ENCODE peak calls at places on chromosomes 12 and 14, in nine cellular contexts. M is ovary; S is RWPE1; Y is stimulated activated CD4-positive, alpha-beta T cell treated with anti-CD3 and anti-CD28 coated beads, Interleukin-1b, Interleukin-23, amount 100 ng/mL, for 1 hour; X is colonic mucosa; L is endothelial cell; R is frontal cortex; I is activated naive CD8-positive, alpha-beta T cell treated with anti-CD3 and anti-CD28 coated beads, Interleukin-2, amount 50 U/mL, for 24 hours; A is epithelial cell of prostate. P is an unnamed sample.
A peak's percentile ranks its signal among the peaks of the same experiment; 100 is the strongest.

GRCh38 chr14:55198749-55199148 is 7.4 kb upstream of the DLGAP5 start:
- DNase-seq in Y (no peak), M (no peak), A (no peak), L (no peak), S (no peak), X (no peak), I (no peak), R (no peak), P (no peak)

GRCh38 chr12:80763874-80764273 is 47.2 kb downstream of the MYF5 start:
- DNase-seq in I (no peak), A (no peak), X (no peak), Y (no peak), S (no peak), R (no peak), M (no peak), L (peak; percentile 34), P (no peak)

GRCh38 chr12:5258498-5258897 is 173.4 kb upstream of the NTF3 start:
- DNase-seq in R (no peak), Y (no peak), A (peak; percentile 73), L (no peak), S (no peak), X (peak; percentile 22), I (no peak), M (no peak), P (no peak)

GRCh38 chr12:1830981-1831930 is 10.9 kb downstream of the LRTM2 start:
- DNase-seq in R (peak; percentile 41), M (peak; percentile 41), S (peak; percentile 70), X (no peak), A (peak; percentile 26), I (peak; percentile 25), L (peak; percentile 79), Y (no peak), P (peak; percentile 4)

GRCh38 chr12:1908758-1909157 is 9.7 kb downstream of the CACNA2D4 start:
- DNase-seq in Y (no peak), R (peak; percentile 5), I (no peak), M (no peak), A (no peak), L (no peak), S (no peak), X (no peak), P (no peak)

GRCh38 chr12:11461433-11461832 is 66.1 kb upstream of the PRB2 start:
- DNase-seq in I (no peak), S (no peak), L (no peak), M (no peak), R (no peak), Y (no peak), A (no peak), X (no peak), P (no peak)

GRCh38 chr12:113978080-113978479 is 12.0 kb upstream of the RBM19 start:
- DNase-seq in R (no peak), L (no peak), Y (no peak), I (no peak), S (no peak), X (no peak), M (no peak), A (no peak), P (no peak)

GRCh38 chr12:114480309-114481199 is 74.6 kb upstream of the TBX5 start:
- DNase-seq in X (no peak), I (no peak), L (no peak), S (peak; percentile 9), A (no peak), Y (no peak), R (no peak), M (no peak), P (no peak)

GRCh38 chr14:55446833-55447232 is 6.4 kb upstream of the TBPL2 start:
- DNase-seq in I (no peak), R (no peak), Y (no peak), A (no peak), S (peak; percentile 65), L (no peak), M (no peak), X (no peak), P (no peak)

GRCh38 chr12:59940676-59941342 is 345.0 kb downstream of the SLC16A7 start:
- DNase-seq in L (no peak), Y (no peak), A (no peak), R (no peak), X (no peak), S (no peak), I (no peak), M (no peak), P (no peak)

GRCh38 chr14:20278414-20278813 is 27.3 kb downstream of the TTC5 start:
- DNase-seq in Y (no peak), I (peak; percentile 6), S (peak; percentile 9), X (no peak), L (no peak), M (peak; percentile 31), R (no peak), A (no peak), P (no peak)

GRCh38 chr12:117360551-117361311 is 695 bp downstream of the NOS1 start:
- DNase-seq in S (no peak), X (no peak), M (no peak), A (no peak), Y (no peak), L (peak; percentile 18), I (no peak), R (no peak), P (peak; percentile 28)

GRCh38 chr12:106724934-106725333 is 49.5 kb upstream of the RIC8B start:
- DNase-seq in I (no peak), M (no peak), S (no peak), A (no peak), Y (no peak), R (no peak), X (no peak), L (no peak), P (no peak)

GRCh38 chr12:50102186-50102585 is 1.6 kb upstream of the GPD1 start:
- DNase-seq in X (no peak), M (no peak), S (no peak), Y (no peak), I (no peak), R (no peak), L (no peak), A (no peak), P (no peak)

GRCh38 chr12:7439579-7440505 is 4.1 kb downstream of the CD163L1 start:
- DNase-seq in S (peak; percentile 18), L (peak; percentile 64), I (peak; percentile 34), X (peak; percentile 57), R (no peak), Y (no peak), M (no peak), A (no peak), P (peak; percentile 83)

GRCh38 chr14:98950356-98950895 is 321.6 kb downstream of the BCL11B start:
- DNase-seq in S (no peak), Y (no peak), L (no peak), I (no peak), R (no peak), X (no peak), M (no peak), A (no peak), P (no peak)

GRCh38 chr12:63792333-63792732 is 12.6 kb downstream of the RXYLT1 start:
- DNase-seq in M (no peak), S (no peak), L (no peak), Y (no peak), X (no peak), A (no peak), R (no peak), I (no peak), P (no peak)

GRCh38 chr12:118360785-118361404 is 11.8 kb downstream of the TAOK3 start:
- DNase-seq in I (no peak), S (peak; percentile 59), M (no peak), A (no peak), Y (no peak), L (no peak), X (no peak), R (no peak), P (no peak)

GRCh38 chr14:60002819-60003492 is 83.0 kb downstream of the LRRC9 start:
- DNase-seq in S (no peak), I (no peak), R (no peak), Y (no peak), M (peak; percentile 23), A (no peak), L (no peak), X (no peak), P (peak; percentile 39)

GRCh38 chr12:46942579-46942978 is 116.8 kb upstream of the SLC38A4 start:
- DNase-seq in L (no peak), R (no peak), I (no peak), M (no peak), A (no peak), Y (no peak), X (no peak), S (peak; percentile 59), P (no peak)

GRCh38 chr12:93022603-93023340 is 93.7 kb upstream of the EEA1 start:
- DNase-seq in A (no peak), R (no peak), L (no peak), X (no peak), S (no peak), Y (no peak), M (no peak), I (no peak), P (no peak)

GRCh38 chr14:38959021-38959420 is 144.0 kb downstream of the SEC23A start:
- DNase-seq in Y (no peak), M (no peak), S (no peak), L (no peak), X (no peak), I (no peak), A (no peak), R (no peak), P (no peak)

GRCh38 chr12:106760184-106760531 is 14.3 kb upstream of the RIC8B start:
- DNase-seq in A (no peak), I (no peak), L (no peak), R (no peak), Y (no peak), M (no peak), X (no peak), S (no peak), P (no peak)

GRCh38 chr14:44149597-44149996 is 357.5 kb downstream of the FSCB start:
- DNase-seq in R (no peak), S (peak; percentile 6), L (peak; percentile 65), M (no peak), I (no peak), X (no peak), A (no peak), Y (no peak), P (peak; percentile 60)

GRCh38 chr12:22624908-22625646 is at the start of gene ETNK1:
- DNase-seq in I (peak; percentile 92), R (peak; percentile 85), Y (peak; percentile 70), L (peak; percentile 95), A (peak; percentile 82), S (peak; percentile 77), M (peak; percentile 95), X (peak; percentile 96), P (peak; percentile 97)

GRCh38 chr12:55818886-55819285 is 1.0 kb downstream of the ORMDL2 start:
- DNase-seq in M (no peak), R (no peak), S (no peak), A (no peak), Y (no peak), L (no peak), X (no peak), I (no peak), P (no peak)

GRCh38 chr12:105552056-105552455 is 221.6 kb downstream of the C12orf75 start:
- DNase-seq in L (no peak), A (no peak), S (no peak), X (no peak), R (no peak), Y (no peak), M (no peak), I (no peak), P (no peak)

GRCh38 chr14:82766128-82766527 is 1232.5 kb upstream of the SEL1L start:
- DNase-seq in R (no peak), L (no peak), I (no peak), A (no peak), M (no peak), S (no peak), X (no peak), Y (no peak), P (no peak)

GRCh38 chr14:23173039-23173438 is 10.4 kb downstream of the SLC7A8 start:
- DNase-seq in S (no peak), L (no peak), I (no peak), X (no peak), R (no peak), M (no peak), A (no peak), Y (no peak), P (no peak)

GRCh38 chr12:49515266-49515665 is 23.6 kb upstream of the KCNH3 start:
- DNase-seq in A (no peak), Y (no peak), L (no peak), R (no peak), S (peak; percentile 66), M (no peak), X (no peak), I (no peak), P (no peak)

GRCh38 chr12:75738486-75738885 is 227.1 kb upstream of the KRR1 start:
- DNase-seq in L (no peak), R (no peak), S (no peak), Y (no peak), M (no peak), A (no peak), I (peak; percentile 39), X (no peak), P (no peak)

P was measured in glutamatergic neuron.